ENCODE peak calls at places on chromosomes 3 and 15, in four cellular contexts. S is natural killer cell; D is stimulated activated CD4-positive, alpha-beta T cell treated with anti-CD3 and anti-CD28 coated beads, Interleukin-12 subunit alpha, Interleukin-12 subunit beta, amount 100 ng/mL, for 48 hours; O is IMR-90. U is an unnamed sample.

GRCh38 chr15:64911317-64912186 is at the start of gene ANKDD1A:
- DNase-seq in O (peak), S (peak), D (peak), U (peak)

GRCh38 chr3:194375921-194376570 is 6.5 kb upstream of the LRRC15 start:
- DNase-seq in S (no peak), D (no peak), O (no peak), U (no peak)

GRCh38 chr3:109532257-109533216 is 195.2 kb upstream of the DPPA4 start:
- DNase-seq in S (no peak), O (peak), D (peak), U (no peak)

GRCh38 chr3:114216186-114216970 is 21.0 kb downstream of the ZNF80 start:
- DNase-seq in D (no peak), S (no peak), O (peak), U (no peak)

GRCh38 chr15:79332824-79333510 is 22.1 kb downstream of the TMED3 start:
- DNase-seq in O (no peak), S (no peak), D (no peak), U (peak)

GRCh38 chr3:104988491-104988890 is 378.2 kb upstream of the ALCAM start:
- DNase-seq in S (no peak), D (no peak), O (no peak), U (no peak)

GRCh38 chr3:27202959-27203358 is 166.2 kb downstream of the NEK10 start:
- DNase-seq in D (no peak), O (no peak), S (no peak), U (no peak)

GRCh38 chr15:88628018-88628673 is 7.0 kb downstream of the AEN start:
- DNase-seq in D (no peak), S (no peak), O (no peak), U (no peak)

GRCh38 chr3:186002884-186003472 is 65.2 kb upstream of the TRA2B start:
- DNase-seq in D (no peak), S (no peak), O (peak), U (no peak)

GRCh38 chr3:73664389-73664788 is 39.6 kb upstream of the PDZRN3 start:
- DNase-seq in D (no peak), S (no peak), O (no peak), U (no peak)

GRCh38 chr15:44738340-44738984 is 2.1 kb downstream of the TRIM69 start:
- DNase-seq in S (no peak), O (peak), D (no peak), U (no peak)

GRCh38 chr3:85251766-85252165 is 293.0 kb downstream of the CADM2 start:
- DNase-seq in S (no peak), D (no peak), O (no peak), U (no peak)

GRCh38 chr3:186722457-186722856 is 5.3 kb downstream of the KNG1 start:
- DNase-seq in S (no peak), D (no peak), O (no peak), U (no peak)

GRCh38 chr15:58332676-58333400 is 99.0 kb upstream of the LIPC start:
- DNase-seq in O (peak), S (no peak), D (no peak), U (peak)

GRCh38 chr3:129321887-129322286 is 43.2 kb downstream of the HMCES start:
- DNase-seq in S (no peak), O (no peak), D (no peak), U (no peak)

GRCh38 chr15:55615445-55615844 is 27.3 kb upstream of the PYGO1 start:
- DNase-seq in S (no peak), D (no peak), O (no peak), U (no peak)

GRCh38 chr3:5466752-5467151 is 279.2 kb downstream of the EDEM1 start:
- DNase-seq in D (no peak), O (no peak), S (no peak), U (no peak)

GRCh38 chr15:44144193-44144592 is 50.9 kb downstream of the FRMD5 start:
- DNase-seq in D (no peak), O (no peak), S (no peak), U (no peak)

GRCh38 chr3:134526319-134526718 is 40.5 kb downstream of the CEP63 start:
- DNase-seq in O (peak), D (no peak), S (no peak), U (no peak)

GRCh38 chr3:194861375-194861774 is 175.7 kb downstream of the FAM43A start:
- DNase-seq in S (no peak), D (no peak), O (no peak), U (no peak)

GRCh38 chr15:54620916-54621315 is 575.8 kb downstream of the RSL24D1 start:
- DNase-seq in S (no peak), O (no peak), D (no peak), U (no peak)

GRCh38 chr15:61479601-61480000 is 250.5 kb upstream of the RORA start:
- DNase-seq in S (no peak), D (no peak), O (no peak), U (no peak)

GRCh38 chr3:54358969-54359648 is 236.8 kb downstream of the CACNA2D3 start:
- DNase-seq in O (no peak), D (no peak), S (no peak), U (no peak)

GRCh38 chr15:75360391-75360790 is 8.0 kb downstream of the MAN2C1 start:
- DNase-seq in O (no peak), S (no peak), D (no peak), U (no peak)

GRCh38 chr3:143139786-143140185 is 20.2 kb downstream of the CHST2 start:
- DNase-seq in S (no peak), O (peak), D (no peak), U (no peak)

GRCh38 chr3:133547432-133548041 is 25.9 kb upstream of the CDV3 start:
- DNase-seq in D (no peak), S (no peak), O (peak), U (no peak)

U was measured in prostate gland.